ENCODE peak calls at places on chromosomes 5 and 9, in nine cellular contexts. G, D, B, H, J, T, P, A and X are unnamed samples.

GRCh38 chr5:180866985-180867384 is 5.9 kb upstream of the ZFP62 start:
- DNase-seq in P (no peak), T (no peak), J (no peak), H (no peak), G (no peak), B (no peak), A (no peak), D (no peak), X (no peak)

GRCh38 chr5:43020294-43020711 is 19.8 kb downstream of the ANXA2R start:
- DNase-seq in P (peak), G (no peak), T (no peak), A (peak), H (no peak), D (peak), B (no peak), J (no peak), X (no peak)

GRCh38 chr5:56588636-56589485 is 226.5 kb upstream of the MAP3K1 start:
- DNase-seq in P (no peak), H (no peak), J (no peak), G (peak), B (peak), D (peak), T (no peak), A (no peak), X (no peak)

GRCh38 chr5:74161171-74161570 is 479.4 kb downstream of the ENC1 start:
- DNase-seq in A (no peak), H (no peak), J (no peak), B (no peak), P (no peak), T (no peak), D (no peak), G (no peak), X (no peak)

GRCh38 chr5:76393035-76393680 is 9.9 kb upstream of the IQGAP2 start:
- DNase-seq in T (no peak), D (no peak), B (no peak), G (no peak), H (no peak), J (no peak), P (no peak), A (no peak), X (no peak)

GRCh38 chr5:130479045-130479804 is 575.0 kb downstream of the CHSY3 start:
- DNase-seq in G (no peak), B (no peak), J (no peak), P (no peak), A (no peak), D (no peak), T (no peak), H (no peak), X (no peak)

GRCh38 chr9:106613250-106613737 is 249.7 kb upstream of the ZNF462 start:
- DNase-seq in D (no peak), B (no peak), A (no peak), H (no peak), T (no peak), G (no peak), P (no peak), J (no peak), X (no peak)

GRCh38 chr5:78511116-78511906 is 137.3 kb downstream of the LHFPL2 start:
- DNase-seq in D (no peak), T (no peak), A (no peak), B (no peak), H (no peak), P (no peak), G (no peak), J (no peak), X (no peak)

GRCh38 chr5:125041798-125042197 is 295.4 kb upstream of the ZNF608 start:
- DNase-seq in A (no peak), B (no peak), G (no peak), D (no peak), P (no peak), J (no peak), T (no peak), H (no peak), X (no peak)

GRCh38 chr9:34465468-34465867 is 6.9 kb downstream of the DNAI1 start:
- DNase-seq in D (no peak), H (no peak), G (no peak), B (no peak), P (no peak), J (no peak), T (no peak), A (no peak), X (no peak)

GRCh38 chr9:114836769-114837168 is 30.9 kb upstream of the TNFSF15 start:
- DNase-seq in T (no peak), B (no peak), P (no peak), J (no peak), H (no peak), G (no peak), D (no peak), A (no peak), X (no peak)

GRCh38 chr9:110047955-110048472 is 159.9 kb downstream of the C9orf152 start:
- DNase-seq in G (no peak), T (peak), D (peak), B (no peak), J (no peak), A (no peak), P (peak), H (no peak), X (no peak)

GRCh38 chr9:100426532-100427365 is at the start of gene MSANTD3:
- DNase-seq in G (peak), P (peak), H (no peak), D (peak), T (peak), J (no peak), A (peak), B (peak), X (peak)

GRCh38 chr9:129421371-129421770 is 199.5 kb downstream of the C9orf50 start:
- DNase-seq in D (no peak), B (no peak), G (no peak), P (no peak), J (no peak), T (no peak), H (no peak), A (no peak), X (no peak)

GRCh38 chr5:111848374-111848914 is 91.5 kb upstream of the NREP start:
- DNase-seq in P (no peak), T (no peak), G (no peak), D (no peak), J (no peak), H (no peak), A (no peak), B (no peak), X (peak)

GRCh38 chr9:36401179-36401740 is 1.2 kb upstream of the RNF38 start:
- DNase-seq in B (peak), D (no peak), G (peak), J (peak), H (peak), P (peak), A (peak), T (no peak), X (peak)

GRCh38 chr5:55633574-55634203 is 78.4 kb downstream of the SLC38A9 start:
- DNase-seq in G (no peak), A (peak), J (no peak), P (no peak), H (no peak), T (no peak), D (no peak), B (no peak), X (peak)

GRCh38 chr5:141753971-141754713 is 72.1 kb upstream of the ARAP3 start:
- DNase-seq in P (no peak), B (no peak), H (peak), J (no peak), A (peak), G (peak), D (no peak), T (no peak), X (peak)

GRCh38 chr9:131275332-131276106 is 791 bp downstream of the FAM78A start:
- DNase-seq in D (peak), T (no peak), J (no peak), A (no peak), H (no peak), B (no peak), G (no peak), P (no peak), X (no peak)